ENCODE peak calls at places on chromosomes 12 and 14, in nine cellular contexts. M, D, P, S, N, O, L, Y and F are unnamed samples. For H3K4me1, the result is how much of the 10 kb centered on the place peaks cover.

GRCh38 chr12:68976304-68976915 is 43.4 kb upstream of the CPM start:
- DNase-seq in S (no peak), P (no peak), D (no peak), M (no peak), O (no peak), N (no peak), Y (no peak), L (no peak), F (no peak)

GRCh38 chr12:104785886-104786285 is 172.2 kb downstream of the SLC41A2 start:
- DNase-seq in Y (no peak), S (no peak), N (no peak), D (no peak), M (no peak), L (no peak), O (no peak), P (no peak), F (no peak)

GRCh38 chr12:6092784-6093722 is 31.4 kb downstream of the VWF start:
- DNase-seq in L (no peak), M (peak), D (no peak), N (peak), Y (peak), P (peak), S (peak), O (peak), F (no peak)

GRCh38 chr12:120498870-120499515 is 3.1 kb downstream of the DYNLL1 start:
- DNase-seq in M (no peak), O (no peak), N (no peak), P (no peak), S (no peak), D (no peak), Y (no peak), L (no peak), F (no peak)

GRCh38 chr14:59015482-59015881 is 173.0 kb upstream of the DAAM1 start:
- DNase-seq in P (no peak), D (no peak), Y (no peak), O (no peak), N (no peak), L (no peak), S (no peak), M (no peak), F (no peak)

GRCh38 chr12:3332190-3332589 is 158.8 kb upstream of the PRMT8 start:
- DNase-seq in N (no peak), Y (no peak), M (no peak), O (no peak), D (no peak), L (no peak), P (no peak), S (no peak), F (no peak)

GRCh38 chr12:108591267-108591980 is 6.5 kb downstream of the TMEM119 start:
- DNase-seq in P (no peak), L (no peak), D (no peak), Y (no peak), O (no peak), M (no peak), N (no peak), S (peak), F (no peak)

GRCh38 chr14:103107941-103108748 is 13.6 kb downstream of the EXOC3L4 start:
- DNase-seq in D (no peak), S (no peak), L (no peak), Y (no peak), O (no peak), P (no peak), M (no peak), N (no peak), F (no peak)

GRCh38 chr12:57576613-57577160 is 14.3 kb upstream of the PIP4K2C start:
- DNase-seq in O (no peak), Y (no peak), S (no peak), D (no peak), N (no peak), L (no peak), M (no peak), P (no peak), F (no peak)

GRCh38 chr12:51777457-51777856 is 71.1 kb downstream of the FIGNL2 start:
- DNase-seq in P (no peak), N (no peak), Y (no peak), D (no peak), O (no peak), M (no peak), S (no peak), L (no peak), F (no peak)

GRCh38 chr14:81329640-81330385 is 70.3 kb downstream of the STON2 start:
- DNase-seq in Y (no peak), S (no peak), O (no peak), P (no peak), N (no peak), D (no peak), M (no peak), L (no peak), F (no peak)

GRCh38 chr14:95248422-95248821 is 71.3 kb downstream of the CLMN start:
- DNase-seq in M (no peak), N (no peak), L (no peak), Y (no peak), P (peak), O (no peak), S (peak), D (no peak), F (no peak)

GRCh38 chr12:56248711-56249110 is 9.5 kb downstream of the ANKRD52 start:
- DNase-seq in N (no peak), M (no peak), L (no peak), P (no peak), S (no peak), O (no peak), Y (no peak), D (no peak), F (peak)

GRCh38 chr14:53740570-53740969 is 216.1 kb downstream of the BMP4 start:
- DNase-seq in L (no peak), M (no peak), P (no peak), D (no peak), S (no peak), N (no peak), Y (no peak), O (no peak), F (no peak)

GRCh38 chr14:24367506-24368214 is at the start of gene NFATC4:
- DNase-seq in L (peak), P (no peak), O (peak), N (peak), Y (peak), M (peak), S (no peak), D (peak), F (peak)

GRCh38 chr12:41514050-41514449 is 325.9 kb downstream of the PDZRN4 start:
- DNase-seq in Y (no peak), L (no peak), M (no peak), N (no peak), D (no peak), O (no peak), P (no peak), S (no peak), F (no peak)

GRCh38 chr12:14239935-14240872 is 125.3 kb upstream of the ATF7IP start:
- DNase-seq in P (no peak), N (no peak), M (no peak), Y (no peak), S (no peak), D (no peak), O (no peak), L (no peak), F (no peak)

GRCh38 chr12:20434993-20435392 is 66.7 kb downstream of the PDE3A start:
- DNase-seq in P (no peak), S (no peak), M (no peak), D (no peak), L (no peak), Y (no peak), N (no peak), O (no peak), F (no peak)

GRCh38 chr14:23361320-23361719 is 3.7 kb downstream of the EFS start:
- DNase-seq in N (no peak), L (no peak), M (no peak), P (no peak), S (no peak), O (no peak), D (no peak), Y (no peak), F (no peak)

GRCh38 chr12:95986635-95987535 is 9.3 kb downstream of the HAL start:
- DNase-seq in O (no peak), P (no peak), S (no peak), D (no peak), M (no peak), N (no peak), Y (no peak), L (no peak), F (no peak)

GRCh38 chr12:26100966-26101744 is 23.7 kb downstream of the BHLHE41 start:
- DNase-seq in N (no peak), L (no peak), P (no peak), Y (peak), O (no peak), S (no peak), D (no peak), M (no peak), F (no peak)

GRCh38 chr12:81668475-81668874 is 90.7 kb downstream of the PPFIA2 start:
- DNase-seq in S (no peak), M (no peak), N (no peak), P (no peak), D (no peak), L (no peak), Y (no peak), O (no peak), F (no peak)

GRCh38 chr14:101489092-101489760 is 72.1 kb upstream of the DIO3 start:
- DNase-seq in N (peak), L (no peak), O (no peak), D (no peak), S (no peak), P (no peak), M (no peak), Y (no peak), F (no peak)

GRCh38 chr12:47997321-47997720 is 7.0 kb downstream of the COL2A1 start:
- DNase-seq in D (no peak), L (no peak), P (no peak), Y (peak), S (no peak), M (no peak), O (no peak), N (no peak), F (no peak)

GRCh38 chr12:108643941-108644742 is 10.4 kb upstream of the SELPLG start:
- DNase-seq in Y (no peak), M (no peak), P (peak), O (peak), D (peak), L (peak), S (peak), N (no peak), F (no peak)

GRCh38 chr14:42140001-42140400 is 533.3 kb downstream of the LRFN5 start:
- DNase-seq in S (no peak), P (no peak), O (no peak), D (no peak), M (no peak), N (no peak), L (no peak), Y (no peak), F (no peak)

GRCh38 chr12:130127527-130127908 is 34.7 kb upstream of the FZD10 start:
- DNase-seq in L (peak), O (peak), Y (no peak), D (peak), M (no peak), N (peak), P (no peak), S (peak), F (peak)

GRCh38 chr12:52618866-52619265 is 507 bp upstream of the KRT73 start:
- DNase-seq in Y (no peak), M (no peak), S (no peak), D (no peak), N (no peak), L (no peak), P (no peak), O (no peak), F (no peak)

GRCh38 chr14:98826618-98827017 is 445.4 kb downstream of the BCL11B start:
- DNase-seq in O (no peak), M (no peak), L (no peak), D (no peak), S (no peak), Y (peak), P (no peak), N (no peak), F (no peak)

GRCh38 chr12:110124184-110124995 is at the start of gene IFT81:
- DNase-seq in S (peak), O (peak), P (peak), L (peak), D (peak), M (peak), N (peak), Y (peak), F (peak)

GRCh38 chr12:120241561-120242274 is 23.8 kb downstream of the PXN start:
- DNase-seq in S (no peak), M (no peak), O (peak), P (no peak), L (no peak), D (peak), Y (no peak), N (no peak), F (peak)

GRCh38 chr14:54147285-54147684 is 190.7 kb upstream of the BMP4 start:
- DNase-seq in D (no peak), L (no peak), O (peak), N (no peak), P (no peak), S (no peak), M (no peak), Y (no peak), F (no peak)

GRCh38 chr12:53221203-53222076 is 10.6 kb downstream of the RARG start:
- DNase-seq in D (peak), Y (peak), S (peak), M (peak), O (peak), N (peak), P (peak), L (no peak), F (peak)

GRCh38 chr12:124365726-124366430 is 71.0 kb downstream of the RFLNA start:
- DNase-seq in S (no peak), M (no peak), N (no peak), O (no peak), D (peak), L (no peak), Y (no peak), P (no peak), F (no peak)

GRCh38 chr12:92059976-92060375 is 85.7 kb downstream of the BTG1 start:
- DNase-seq in N (no peak), Y (no peak), D (no peak), L (no peak), O (no peak), M (no peak), P (no peak), S (no peak), F (no peak)

GRCh38 chr14:59439256-59440015 is 25.7 kb downstream of the GPR135 start:
- DNase-seq in Y (no peak), O (no peak), D (no peak), P (no peak), S (no peak), N (no peak), M (no peak), L (no peak), F (no peak)

GRCh38 chr14:31441273-31442110 is 15.8 kb downstream of the DTD2 start:
- DNase-seq in M (no peak), P (no peak), O (no peak), L (no peak), Y (no peak), N (no peak), S (no peak), D (no peak), F (no peak)

GRCh38 chr14:104973215-104974145 is 4.7 kb downstream of the AHNAK2 start:
- DNase-seq in M (peak), D (peak), P (peak), L (peak), Y (peak), S (peak), O (peak), N (peak), F (peak)
- TF ChIP-seq POLR2A in M (no peak), D (no peak), P (peak), L (no peak), Y (no peak), S (no peak), O (peak), N (no peak), F (no peak)

GRCh38 chr12:122096014-122096413 is 17.5 kb downstream of the MLXIP start:
- DNase-seq in N (no peak), D (no peak), M (peak), O (no peak), P (no peak), L (no peak), S (no peak), Y (no peak), F (no peak)
- H3K4me1 ChIP-seq in N (under half), D (half or more), M (under half), O (half or more), P (half or more), L (under half), S (half or more), Y (half or more), F (half or more)

GRCh38 chr12:86647800-86648199 is 391.6 kb upstream of the MGAT4C start:
- DNase-seq in Y (no peak), P (no peak), M (no peak), D (no peak), L (no peak), S (no peak), N (no peak), O (no peak), F (no peak)
- TF ChIP-seq POLR2A in Y (no peak), P (no peak), M (no peak), D (no peak), L (no peak), S (no peak), N (no peak), O (no peak), F (no peak)

GRCh38 chr12:34163443-34163842 is 141.1 kb downstream of the ALG10 start:
- DNase-seq in S (no peak), Y (no peak), O (no peak), L (no peak), D (no peak), P (no peak), M (no peak), N (no peak), F (no peak)

DNA sequence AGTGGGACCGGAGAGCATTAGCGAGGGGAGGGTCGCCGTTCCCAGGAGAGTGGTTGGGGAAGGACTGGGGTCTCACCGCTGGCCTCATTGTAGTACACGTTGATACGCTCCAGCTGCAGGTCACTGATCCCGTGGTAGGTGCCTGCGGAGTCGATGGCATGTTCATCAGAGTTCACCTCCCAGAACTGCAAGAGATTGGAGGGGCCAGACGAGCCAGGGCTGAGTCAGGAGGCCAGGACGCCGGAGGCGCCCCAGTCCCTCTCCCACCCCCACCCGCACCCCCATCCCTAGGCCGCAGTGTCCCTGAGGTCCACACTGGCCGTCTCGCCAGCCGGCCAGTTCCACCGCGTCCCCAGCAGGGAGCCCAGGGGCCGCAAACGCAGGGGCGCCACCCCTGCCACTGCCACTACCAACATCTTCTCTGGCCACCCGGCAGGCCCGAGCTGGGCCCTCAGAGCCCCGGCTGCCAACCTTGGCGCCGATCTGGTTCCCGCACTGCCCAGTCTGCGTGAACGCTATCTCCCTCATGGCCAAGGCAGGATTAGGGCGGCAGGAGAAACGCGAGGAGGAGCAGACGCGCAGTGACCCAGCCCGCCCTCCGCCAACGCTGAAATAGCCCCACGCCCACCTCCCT is 144.2 kb downstream of the ALG10 start:
- DNase-seq in O (no peak), Y (no peak), S (peak), M (no peak), N (no peak), P (no peak), D (no peak), L (no peak), F (no peak)
- H3K4me1 ChIP-seq in O (under half), Y (under half), S (under half), M (under half), N (under half), P (under half), D (under half), L (under half), F (under half)